ENCODE peak calls at places on chromosomes 7 and 10, in eight cellular contexts. S is activated T-cell treated with anti-CD3 and anti-CD28 coated beads for 24 hours; I is stimulated activated CD4-positive, alpha-beta T cell treated with anti-CD3 and anti-CD28 coated beads, Interleukin-1b, Interleukin-23, amount 100 ng/mL, for 24 hours; C is H7; Q is fibroblast of pulmonary artery; N is tibial artery; L is activated B cell treated with CpG ODN at 0.5 μM for 24 hours; K is PC-9. R is an unnamed sample.

GRCh38 chr10:129057856-129058663 is 409.0 kb upstream of the MGMT start:
- DNase-seq in C (no peak), S (peak; percentile 16), L (no peak), N (no peak), I (no peak), K (no peak), Q (no peak), R (no peak)

GRCh38 chr7:26153823-26154783 is 2.1 kb downstream of the NFE2L3 start:
- DNase-seq in C (peak; percentile 83), I (peak; percentile 13), N (peak; percentile 34), K (peak; percentile 90), Q (peak; percentile 56), S (peak; percentile 32), L (no peak), R (peak; percentile 76)

GRCh38 chr7:35355911-35356310 is 102.0 kb upstream of the TBX20 start:
- DNase-seq in N (no peak), L (no peak), I (no peak), K (no peak), C (no peak), S (no peak), Q (no peak), R (no peak)

GRCh38 chr10:6195891-6196290 is 6.8 kb upstream of the PFKFB3 start:
- DNase-seq in S (no peak), C (no peak), K (no peak), Q (peak; percentile 44), N (peak; percentile 84), L (no peak), I (no peak), R (peak; percentile 73)

GRCh38 chr7:140230517-140230861 is 53.7 kb upstream of the KDM7A start:
- DNase-seq in K (no peak), L (peak; percentile 72), S (peak; percentile 65), C (peak; percentile 68), N (peak; percentile 46), I (peak; percentile 80), Q (no peak), R (peak; percentile 55)

GRCh38 chr10:16905304-16905703 is 88.1 kb upstream of the RSU1 start:
- DNase-seq in N (no peak), I (no peak), Q (no peak), C (no peak), K (no peak), S (no peak), L (no peak), R (no peak)

GRCh38 chr7:69256634-69257081 is 341.6 kb upstream of the AUTS2 start:
- DNase-seq in I (no peak), L (no peak), Q (no peak), S (no peak), N (peak; percentile 77), C (no peak), K (peak; percentile 89), R (peak; percentile 85)

GRCh38 chr7:3559178-3559765 is 258.2 kb downstream of the SDK1 start:
- DNase-seq in Q (peak; percentile 99), C (no peak), K (peak; percentile 44), L (no peak), I (no peak), N (peak; percentile 23), S (no peak), R (no peak)

GRCh38 chr7:35734001-35734483 is 39.1 kb upstream of the HERPUD2 start:
- DNase-seq in L (no peak), C (no peak), N (no peak), Q (no peak), I (no peak), K (no peak), S (no peak), R (no peak)

GRCh38 chr10:124592736-124593430 is 131.3 kb downstream of the LHPP start:
- DNase-seq in C (peak; percentile 55), I (no peak), K (no peak), S (no peak), L (no peak), Q (no peak), N (no peak), R (no peak)

GRCh38 chr10:77673086-77673485 is 35.5 kb upstream of the KCNMA1 start:
- DNase-seq in S (no peak), L (no peak), N (no peak), K (no peak), Q (no peak), C (no peak), I (no peak), R (no peak)

GRCh38 chr7:70679666-70680065 is 452.3 kb upstream of the GALNT17 start:
- DNase-seq in I (no peak), S (no peak), Q (no peak), K (no peak), N (no peak), L (no peak), C (no peak), R (no peak)

GRCh38 chr10:33122014-33122788 is 164.2 kb upstream of the ITGB1 start:
- DNase-seq in K (no peak), L (no peak), N (no peak), Q (peak; percentile 49), S (no peak), C (no peak), I (no peak), R (no peak)

GRCh38 chr7:36154255-36155212 is 1.5 kb downstream of the EEPD1 start:
- DNase-seq in K (no peak), L (no peak), S (no peak), C (no peak), N (no peak), I (no peak), Q (no peak), R (no peak)

GRCh38 chr10:71770789-71771188 is 2.5 kb downstream of the VSIR start:
- DNase-seq in K (peak; percentile 52), Q (no peak), S (no peak), C (no peak), N (no peak), I (no peak), L (no peak), R (peak; percentile 83)

GRCh38 chr10:91880310-91880709 is 29.0 kb downstream of the FGFBP3 start:
- DNase-seq in N (no peak), S (no peak), I (no peak), L (no peak), Q (no peak), K (peak; percentile 78), C (peak; percentile 34), R (no peak)

GRCh38 chr7:77253151-77253550 is 53.5 kb upstream of the FGL2 start:
- DNase-seq in C (no peak), N (no peak), K (no peak), L (no peak), S (no peak), Q (no peak), I (no peak), R (no peak)

GRCh38 chr10:77264107-77264506 is 373.5 kb downstream of the KCNMA1 start:
- DNase-seq in S (no peak), K (no peak), N (no peak), L (no peak), I (no peak), Q (no peak), C (no peak), R (no peak)

GRCh38 chr10:33271969-33272583 is 62.4 kb downstream of the NRP1 start:
- DNase-seq in S (no peak), L (no peak), N (no peak), K (no peak), C (no peak), Q (no peak), I (no peak), R (no peak)

GRCh38 chr10:19778996-19779395 is 37.2 kb upstream of the PLXDC2 start:
- DNase-seq in L (no peak), I (no peak), N (no peak), K (no peak), Q (no peak), S (no peak), C (no peak), R (no peak)

GRCh38 chr7:158821173-158822021 is 7.9 kb downstream of the ESYT2 start:
- DNase-seq in N (no peak), Q (peak; percentile 82), I (no peak), K (peak; percentile 90), C (no peak), L (no peak), S (no peak), R (no peak)